ENCODE peak calls at places on chromosomes 7 and 10, in five cellular contexts. One of them, this sample, is unnamed.

GRCh38 chr7:97004931-97005763 is at the start of gene DLX6:
- DNase-seq in IMR-90: peak
- DNase-seq in uterus: peak
- DNase-seq in testis: peak
- DNase-seq in tibial nerve: no peak
- DNase-seq in this sample: no peak

GRCh38 chr7:157955383-157955999 is 618.7 kb downstream of the DNAJB6 start:
- DNase-seq in tibial nerve: no peak
- DNase-seq in uterus: no peak
- DNase-seq in IMR-90: no peak
- DNase-seq in testis: no peak
- DNase-seq in this sample: no peak

GRCh38 chr10:93081834-93082233 is 8.1 kb downstream of the CYP26A1 start:
- DNase-seq in uterus: no peak
- DNase-seq in testis: no peak
- DNase-seq in tibial nerve: no peak
- DNase-seq in IMR-90: peak
- DNase-seq in this sample: no peak

GRCh38 chr7:128389085-128389814 is 20.5 kb downstream of the IMPDH1 start:
- DNase-seq in IMR-90: no peak
- DNase-seq in tibial nerve: no peak
- DNase-seq in testis: no peak
- DNase-seq in uterus: no peak
- DNase-seq in this sample: no peak

GRCh38 chr10:106438386-106438785 is 726.1 kb downstream of the SORCS1 start:
- DNase-seq in testis: no peak
- DNase-seq in IMR-90: no peak
- DNase-seq in uterus: no peak
- DNase-seq in tibial nerve: no peak
- DNase-seq in this sample: no peak

GRCh38 chr7:143172354-143172753 is 10.9 kb upstream of the TAS2R39 start:
- DNase-seq in tibial nerve: no peak
- DNase-seq in IMR-90: no peak
- DNase-seq in testis: peak
- DNase-seq in uterus: peak
- DNase-seq in this sample: no peak

GRCh38 chr10:132810141-132810806 is 24.3 kb upstream of the NKX6-2 start:
- DNase-seq in IMR-90: no peak
- DNase-seq in uterus: no peak
- DNase-seq in tibial nerve: no peak
- DNase-seq in testis: no peak
- DNase-seq in this sample: no peak

GRCh38 chr7:16695621-16696237 is 49.7 kb downstream of the BZW2 start:
- DNase-seq in testis: peak
- DNase-seq in IMR-90: peak
- DNase-seq in tibial nerve: peak
- DNase-seq in uterus: no peak
- DNase-seq in this sample: peak

GRCh38 chr10:11036424-11037011 is 18.8 kb downstream of the CELF2 start:
- DNase-seq in testis: peak
- DNase-seq in IMR-90: peak
- DNase-seq in tibial nerve: peak
- DNase-seq in uterus: peak
- DNase-seq in this sample: no peak

GRCh38 chr7:139851770-139852481 is 22.9 kb downstream of the TBXAS1 start:
- DNase-seq in uterus: no peak
- DNase-seq in tibial nerve: no peak
- DNase-seq in testis: no peak
- DNase-seq in IMR-90: no peak
- DNase-seq in this sample: no peak

GRCh38 chr7:539731-540411 is 20.2 kb upstream of the PDGFA start:
- DNase-seq in IMR-90: peak
- DNase-seq in uterus: no peak
- DNase-seq in tibial nerve: no peak
- DNase-seq in testis: no peak
- DNase-seq in this sample: peak

DNA sequence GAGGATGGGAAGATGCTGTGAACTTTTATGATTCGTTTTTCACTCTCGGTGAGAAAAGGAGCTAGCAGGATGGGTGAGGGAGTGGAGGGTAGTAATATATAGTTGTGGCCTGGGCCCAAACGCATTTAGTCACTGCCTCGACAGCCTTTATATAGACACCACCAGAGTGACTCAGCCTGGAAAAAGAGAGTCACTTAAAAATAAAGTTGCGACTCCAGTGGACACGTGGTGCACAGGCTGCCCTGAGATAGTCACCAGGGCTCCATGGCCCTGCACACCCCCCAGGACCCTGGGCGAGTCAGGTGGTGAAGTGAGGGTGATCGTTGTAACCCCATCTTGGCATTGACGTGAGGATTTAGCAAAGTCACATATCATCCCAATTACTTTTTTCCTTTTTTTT is 106.7 kb downstream of the CUX1 start:
- DNase-seq in uterus: peak
- DNase-seq in IMR-90: peak
- DNase-seq in tibial nerve: no peak
- DNase-seq in testis: no peak
- DNase-seq in this sample: peak
- TF ChIP-seq POLR2A in uterus: no peak
- TF ChIP-seq POLR2A in IMR-90: peak
- TF ChIP-seq POLR2A in tibial nerve: no peak
- TF ChIP-seq POLR2A in testis: no peak
- TF ChIP-seq POLR2A in this sample: no peak

GRCh38 chr7:101814081-101814995 is 3.1 kb upstream of the CUX1 start:
- DNase-seq in IMR-90: peak
- DNase-seq in tibial nerve: no peak
- DNase-seq in uterus: peak
- DNase-seq in testis: peak
- DNase-seq in this sample: peak
- TF ChIP-seq POLR2A in IMR-90: no peak
- TF ChIP-seq POLR2A in tibial nerve: peak
- TF ChIP-seq POLR2A in uterus: peak
- TF ChIP-seq POLR2A in testis: no peak
- TF ChIP-seq POLR2A in this sample: peak

DNA sequence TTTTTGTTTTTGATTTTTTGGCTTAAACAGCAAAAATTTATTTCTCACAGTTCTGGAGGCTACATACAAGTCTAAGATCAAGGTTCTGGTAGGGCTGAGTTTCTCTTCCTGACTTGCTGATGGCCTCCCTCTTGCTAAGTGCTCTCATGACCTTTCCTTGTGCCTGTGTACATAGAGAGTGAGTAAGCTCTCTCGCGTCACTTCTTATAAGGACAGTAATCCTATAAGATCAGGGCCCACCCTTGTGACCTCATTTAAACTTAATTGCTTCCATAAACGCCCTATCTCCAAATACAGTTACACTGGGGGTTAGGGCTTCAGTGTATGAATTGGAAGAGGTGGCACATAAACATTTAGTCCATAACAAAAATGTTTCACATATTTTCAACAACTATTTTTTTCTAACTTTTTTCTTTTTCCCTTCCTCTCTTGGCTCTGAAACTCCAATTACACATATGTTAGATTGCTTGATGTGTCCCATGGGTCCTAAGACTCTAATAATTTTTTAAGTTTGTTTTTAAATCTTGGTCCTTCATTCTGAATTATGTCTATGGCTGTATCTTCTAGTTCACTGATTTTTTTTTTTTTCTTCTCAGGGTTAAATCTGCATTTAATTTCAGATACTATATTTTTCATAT is 149.8 kb downstream of the HBP1 start:
- DNase-seq in IMR-90: peak
- DNase-seq in uterus: no peak
- DNase-seq in tibial nerve: no peak
- DNase-seq in testis: no peak
- DNase-seq in this sample: no peak
- TF ChIP-seq POLR2A in IMR-90: no peak
- TF ChIP-seq POLR2A in uterus: no peak
- TF ChIP-seq POLR2A in tibial nerve: no peak
- TF ChIP-seq POLR2A in testis: no peak
- TF ChIP-seq POLR2A in this sample: no peak

GRCh38 chr7:2880882-2881281 is 36.8 kb upstream of the GNA12 start:
- DNase-seq in IMR-90: no peak
- DNase-seq in tibial nerve: no peak
- DNase-seq in uterus: peak
- DNase-seq in testis: no peak
- DNase-seq in this sample: no peak

GRCh38 chr7:2883101-2883500 is 39.0 kb upstream of the GNA12 start:
- DNase-seq in uterus: no peak
- DNase-seq in tibial nerve: no peak
- DNase-seq in IMR-90: no peak
- DNase-seq in testis: no peak
- DNase-seq in this sample: no peak

GRCh38 chr7:2884161-2884560 is 40.1 kb upstream of the GNA12 start:
- DNase-seq in IMR-90: no peak
- DNase-seq in testis: no peak
- DNase-seq in uterus: no peak
- DNase-seq in tibial nerve: no peak
- DNase-seq in this sample: no peak

GRCh38 chr7:2880051-2880450 is 35.9 kb upstream of the GNA12 start:
- DNase-seq in IMR-90: no peak
- DNase-seq in tibial nerve: no peak
- DNase-seq in uterus: no peak
- DNase-seq in testis: no peak
- DNase-seq in this sample: no peak

GRCh38 chr7:2882111-2882510 is 38.0 kb upstream of the GNA12 start:
- DNase-seq in tibial nerve: no peak
- DNase-seq in IMR-90: no peak
- DNase-seq in testis: no peak
- DNase-seq in uterus: peak
- DNase-seq in this sample: no peak
- TF ChIP-seq POLR2A in tibial nerve: no peak
- TF ChIP-seq POLR2A in IMR-90: no peak
- TF ChIP-seq POLR2A in testis: no peak
- TF ChIP-seq POLR2A in uterus: no peak
- TF ChIP-seq POLR2A in this sample: no peak

DNA sequence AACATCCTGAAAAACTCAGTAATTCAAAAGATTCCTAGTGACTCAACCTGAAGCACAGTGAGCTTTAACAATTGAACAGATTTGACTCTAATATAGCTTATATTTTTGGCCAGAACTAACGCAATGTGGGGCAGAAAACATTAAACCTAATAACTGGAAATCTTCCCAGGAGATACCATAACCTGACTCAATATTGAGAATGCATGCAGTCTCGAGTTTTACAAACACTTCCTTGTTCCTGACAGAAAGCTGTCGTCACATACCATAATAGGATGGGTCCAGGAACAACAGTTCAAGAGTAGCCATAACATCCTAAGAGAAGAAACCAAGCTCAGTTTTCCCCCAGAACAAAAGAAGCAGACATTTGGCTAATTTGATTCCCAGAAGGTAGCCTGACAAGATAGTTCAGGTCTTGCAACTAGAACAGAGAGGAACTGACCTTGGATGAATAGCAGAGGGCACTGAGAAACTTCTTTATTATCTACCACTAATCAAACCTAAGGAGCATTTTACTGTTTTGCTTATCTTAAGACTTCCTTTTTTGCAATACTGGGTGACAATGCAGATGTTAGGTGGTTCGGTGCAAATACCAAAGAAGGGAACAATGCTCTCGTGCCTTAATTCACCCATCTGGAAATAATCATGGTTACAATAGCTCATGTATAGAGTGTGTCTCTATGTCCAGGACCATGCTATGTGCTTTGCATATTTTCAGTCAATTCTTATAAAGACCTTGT is 38.6 kb upstream of the ACSL5 start:
- DNase-seq in tibial nerve: no peak
- DNase-seq in uterus: no peak
- DNase-seq in IMR-90: peak
- DNase-seq in testis: no peak
- DNase-seq in this sample: no peak
- TF ChIP-seq POLR2A in tibial nerve: no peak
- TF ChIP-seq POLR2A in uterus: no peak
- TF ChIP-seq POLR2A in IMR-90: no peak
- TF ChIP-seq POLR2A in testis: no peak
- TF ChIP-seq POLR2A in this sample: no peak

DNA sequence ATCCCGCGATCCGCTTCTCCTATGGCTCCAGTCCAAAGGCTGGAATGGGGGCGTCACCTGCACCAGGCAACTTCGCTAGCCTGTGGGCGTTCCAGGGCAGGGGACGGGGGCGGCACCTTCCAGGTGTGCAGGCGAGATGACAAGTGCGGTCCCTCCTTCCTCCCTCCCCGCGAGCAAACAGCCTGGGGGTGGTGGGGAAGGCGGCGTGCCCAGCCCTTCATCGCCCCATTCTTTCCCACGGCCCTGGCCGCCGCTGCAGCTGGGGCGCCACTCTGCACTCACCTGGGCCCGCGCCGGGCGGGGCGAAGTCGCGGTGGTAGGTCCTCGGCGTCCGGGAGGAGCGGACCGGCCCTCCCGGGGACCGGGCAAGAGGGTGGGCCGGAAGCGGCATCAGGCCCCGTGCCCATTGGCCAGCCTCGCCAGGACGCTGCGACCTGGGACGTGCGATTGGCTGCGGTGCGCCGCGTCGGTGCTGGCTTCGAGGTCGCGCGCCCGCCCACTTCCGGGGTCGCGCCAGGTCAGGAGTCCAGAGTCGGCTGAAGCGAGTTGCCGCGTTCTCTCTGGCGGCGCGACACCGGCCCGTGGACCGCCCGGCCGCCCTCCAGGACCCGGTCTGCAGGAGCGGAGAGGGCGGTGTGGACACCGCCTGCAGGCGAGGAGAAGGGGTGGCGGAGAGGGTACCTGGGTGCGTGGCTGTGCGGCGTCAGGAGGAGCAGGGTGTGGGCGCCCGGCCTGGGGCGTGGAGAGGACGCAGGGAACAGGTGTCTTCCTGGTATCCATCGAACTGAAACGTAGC is at the start of gene TECPR1:
- DNase-seq in testis: peak
- DNase-seq in uterus: peak
- DNase-seq in tibial nerve: peak
- DNase-seq in IMR-90: peak
- DNase-seq in this sample: peak
- TF ChIP-seq POLR2A in testis: no peak
- TF ChIP-seq POLR2A in uterus: no peak
- TF ChIP-seq POLR2A in tibial nerve: peak
- TF ChIP-seq POLR2A in IMR-90: no peak
- TF ChIP-seq POLR2A in this sample: peak